ENCODE peak calls at places on chromosomes 5 and 9, in nine cellular contexts. P is NCI-H2029; M is Right ventricle myocardium superior; U is BJ; I is GM03348; G is islet precursor cell; W is GM12891; S is stimulated activated CD8-positive, alpha-beta memory T cell treated with anti-CD3 and anti-CD28 coated beads, Interleukin-15, amount 100 ng/mL, for 24 hours; X is neural progenitor cell. O is an unnamed sample.

GRCh38 chr9:127133739-127134167 is 11.3 kb upstream of the ANGPTL2 start:
- DNase-seq in W (no peak), I (peak; percentile 87), M (peak; percentile 68), G (peak; percentile 79), P (no peak), X (peak; percentile 53), U (no peak), S (no peak), O (no peak)

GRCh38 chr9:104264431-104264830 is 170.3 kb downstream of the SMC2 start:
- DNase-seq in U (no peak), W (no peak), I (no peak), G (no peak), P (no peak), M (no peak), X (no peak), S (no peak), O (no peak)

GRCh38 chr5:10702040-10702629 is 58.9 kb downstream of the DAP start:
- DNase-seq in U (peak; percentile 60), M (no peak), I (peak; percentile 73), S (no peak), P (no peak), X (no peak), W (no peak), G (peak; percentile 93), O (no peak)

GRCh38 chr9:136791466-136792276 is 527 bp downstream of the TMEM141 start:
- DNase-seq in I (peak; percentile 41), M (peak; percentile 71), S (peak; percentile 28), P (peak; percentile 60), W (peak; percentile 56), G (peak; percentile 85), U (no peak), X (peak; percentile 70), O (peak; percentile 80)

GRCh38 chr5:97528941-97529340 is 345.9 kb upstream of the RIOK2 start:
- DNase-seq in U (peak; percentile 34), I (peak; percentile 35), W (no peak), X (no peak), M (no peak), G (no peak), P (no peak), S (no peak), O (no peak)

GRCh38 chr9:26723486-26723885 is 169.1 kb downstream of the CAAP1 start:
- DNase-seq in U (no peak), G (peak; percentile 94), I (no peak), M (no peak), W (no peak), P (no peak), X (peak; percentile 83), S (no peak), O (peak; percentile 30)

GRCh38 chr5:121982500-121983261 is 20.9 kb downstream of the SRFBP1 start:
- DNase-seq in X (no peak), G (no peak), U (no peak), P (no peak), W (no peak), S (no peak), M (no peak), I (no peak), O (no peak)

GRCh38 chr9:89419978-89420394 is 77.9 kb downstream of the SEMA4D start:
- DNase-seq in U (no peak), I (no peak), G (no peak), M (no peak), X (no peak), W (no peak), S (no peak), P (no peak), O (no peak)

GRCh38 chr5:73692981-73693380 is 67.0 kb downstream of the ARHGEF28 start:
- DNase-seq in X (no peak), U (no peak), M (no peak), P (no peak), G (no peak), W (no peak), S (no peak), I (no peak), O (no peak)